ENCODE peak calls at places on chromosomes 3 and 15, in four cellular contexts. One of them, this sample, is unnamed.

GRCh38 chr3:123660900-123661299 is 76.0 kb upstream of the HACD2 start:
- DNase-seq in K562: no peak
- DNase-seq in SK-N-SH: peak; percentile 75
- DNase-seq in GM12878: no peak
- DNase-seq in this sample: no peak

GRCh38 chr3:170598091-170598502 is 12.2 kb upstream of the SLC7A14 start:
- DNase-seq in K562: no peak
- DNase-seq in GM12878: no peak
- DNase-seq in SK-N-SH: peak; percentile 26
- DNase-seq in this sample: peak; percentile 61

GRCh38 chr3:187227658-187228258 is 30.5 kb downstream of the RTP1 start:
- DNase-seq in K562: no peak
- DNase-seq in SK-N-SH: no peak
- DNase-seq in GM12878: no peak
- DNase-seq in this sample: no peak

GRCh38 chr3:110656394-110656793 is 415.2 kb upstream of the NECTIN3 start:
- DNase-seq in SK-N-SH: no peak
- DNase-seq in GM12878: no peak
- DNase-seq in K562: no peak
- DNase-seq in this sample: no peak

GRCh38 chr3:111676177-111677021 is 81.3 kb upstream of the ZBED2 start:
- DNase-seq in K562: no peak
- DNase-seq in SK-N-SH: no peak
- DNase-seq in GM12878: no peak
- DNase-seq in this sample: peak; percentile 82

GRCh38 chr15:65303687-65304392 is 637 bp upstream of the RNU5B-1 start:
- DNase-seq in K562: peak; percentile 56
- DNase-seq in SK-N-SH: peak; percentile 47
- DNase-seq in GM12878: no peak
- DNase-seq in this sample: peak; percentile 50

GRCh38 chr3:195064300-195064931 is 206.5 kb downstream of the XXYLT1 start:
- DNase-seq in K562: no peak
- DNase-seq in GM12878: no peak
- DNase-seq in SK-N-SH: no peak
- DNase-seq in this sample: peak; percentile 42

GRCh38 chr3:141878812-141879211 is 2.4 kb downstream of the ATP1B3 start:
- DNase-seq in GM12878: no peak
- DNase-seq in SK-N-SH: peak; percentile 34
- DNase-seq in K562: no peak
- DNase-seq in this sample: no peak

GRCh38 chr3:125310623-125311076 is 64.5 kb downstream of the ZNF148 start:
- DNase-seq in GM12878: peak; percentile 33
- DNase-seq in SK-N-SH: no peak
- DNase-seq in K562: peak; percentile 59
- DNase-seq in this sample: peak; percentile 5

GRCh38 chr15:80596521-80596976 is 98.6 kb upstream of the ABHD17C start:
- DNase-seq in SK-N-SH: no peak
- DNase-seq in GM12878: no peak
- DNase-seq in K562: no peak
- DNase-seq in this sample: peak; percentile 83

GRCh38 chr3:44111482-44111881 is 130.2 kb upstream of the TOPAZ1 start:
- DNase-seq in GM12878: no peak
- DNase-seq in SK-N-SH: no peak
- DNase-seq in K562: no peak
- DNase-seq in this sample: no peak

GRCh38 chr15:33059184-33059583 is 135.3 kb downstream of the FMN1 start:
- DNase-seq in SK-N-SH: no peak
- DNase-seq in K562: no peak
- DNase-seq in GM12878: no peak
- DNase-seq in this sample: no peak

GRCh38 chr3:12818773-12819172 is 22.3 kb downstream of the CAND2 start:
- DNase-seq in GM12878: no peak
- DNase-seq in K562: no peak
- DNase-seq in SK-N-SH: no peak
- DNase-seq in this sample: no peak

GRCh38 chr3:125055165-125055912 is 458 bp downstream of the HEG1 start:
- DNase-seq in K562: peak; percentile 2
- DNase-seq in SK-N-SH: peak; percentile 87
- DNase-seq in GM12878: no peak
- DNase-seq in this sample: no peak

GRCh38 chr15:42066764-42067415 is 27.5 kb downstream of the PLA2G4D start:
- DNase-seq in GM12878: no peak
- DNase-seq in SK-N-SH: no peak
- DNase-seq in K562: no peak
- DNase-seq in this sample: no peak

GRCh38 chr3:71787851-71788405 is 3.0 kb upstream of the PROK2 start:
- DNase-seq in K562: peak; percentile 34
- DNase-seq in SK-N-SH: no peak
- DNase-seq in GM12878: no peak
- DNase-seq in this sample: no peak

GRCh38 chr3:71784914-71785593 is at the start of gene PROK2:
- DNase-seq in GM12878: no peak
- DNase-seq in K562: no peak
- DNase-seq in SK-N-SH: peak; percentile 77
- DNase-seq in this sample: no peak

GRCh38 chr3:71786551-71786950 is 1.6 kb upstream of the PROK2 start:
- DNase-seq in GM12878: no peak
- DNase-seq in K562: no peak
- DNase-seq in SK-N-SH: no peak
- DNase-seq in this sample: no peak

GRCh38 chr3:71785594-71786472 is 885 bp upstream of the PROK2 start:
- DNase-seq in K562: no peak
- DNase-seq in GM12878: no peak
- DNase-seq in SK-N-SH: no peak
- DNase-seq in this sample: no peak

GRCh38 chr3:71784201-71784913 is 591 bp downstream of the PROK2 start:
- DNase-seq in SK-N-SH: no peak
- DNase-seq in GM12878: no peak
- DNase-seq in K562: no peak
- DNase-seq in this sample: no peak
- TF ChIP-seq NFIC in SK-N-SH: no peak
- TF ChIP-seq NFIC in GM12878: no peak
- TF ChIP-seq NFIC in K562: no peak
- TF ChIP-seq NFIC in this sample: no peak

GRCh38 chr15:68488966-68489365 is 57.0 kb upstream of the ITGA11 start:
- DNase-seq in SK-N-SH: no peak
- DNase-seq in GM12878: no peak
- DNase-seq in K562: no peak
- DNase-seq in this sample: no peak

GRCh38 chr15:68489426-68489825 is 57.5 kb upstream of the ITGA11 start:
- DNase-seq in GM12878: no peak
- DNase-seq in SK-N-SH: no peak
- DNase-seq in K562: no peak
- DNase-seq in this sample: no peak

GRCh38 chr15:68485721-68486360 is 53.9 kb upstream of the ITGA11 start:
- DNase-seq in K562: no peak
- DNase-seq in GM12878: no peak
- DNase-seq in SK-N-SH: no peak
- DNase-seq in this sample: no peak

GRCh38 chr15:68488290-68488689 is 56.3 kb upstream of the ITGA11 start:
- DNase-seq in K562: no peak
- DNase-seq in SK-N-SH: no peak
- DNase-seq in GM12878: no peak
- DNase-seq in this sample: no peak

DNA sequence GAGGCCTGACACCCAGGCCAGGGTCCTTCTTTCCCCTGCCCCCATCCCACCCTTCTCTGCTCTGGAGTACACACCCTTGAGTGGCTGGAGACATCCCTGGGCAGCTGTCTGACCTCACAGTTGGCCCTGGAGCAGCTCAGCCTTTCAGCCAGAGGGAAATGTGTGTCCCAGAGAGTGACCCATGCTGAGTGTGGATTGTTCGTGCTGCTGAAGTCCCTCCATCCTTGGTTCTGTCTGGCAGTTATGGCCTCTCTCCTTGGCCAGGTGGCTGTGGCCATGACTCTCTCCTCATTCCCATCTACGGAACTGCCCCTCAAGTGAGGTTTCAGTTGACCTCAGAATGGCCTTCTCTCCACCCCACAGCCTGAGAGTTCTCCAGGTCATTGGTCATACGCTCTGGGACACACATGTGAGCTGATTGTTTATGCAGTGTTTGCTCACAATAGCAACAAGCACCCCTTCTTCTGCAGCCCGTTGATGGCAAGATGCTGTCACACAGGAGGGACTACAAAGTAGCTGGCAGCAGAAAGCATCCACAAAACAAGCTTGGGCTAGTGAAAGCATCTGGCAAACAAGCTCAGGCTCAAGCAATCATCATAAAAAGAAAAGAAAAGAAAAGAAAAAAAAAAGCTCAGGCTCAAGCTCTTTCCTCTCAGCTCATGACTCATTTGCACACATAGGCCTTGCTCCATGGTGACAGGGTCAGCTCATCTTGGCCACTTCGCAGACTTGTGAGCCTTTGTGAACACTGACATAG is 55.3 kb upstream of the ITGA11 start:
- DNase-seq in GM12878: no peak
- DNase-seq in K562: no peak
- DNase-seq in SK-N-SH: no peak
- DNase-seq in this sample: no peak
- TF ChIP-seq NFIC in GM12878: no peak
- TF ChIP-seq NFIC in K562: no peak
- TF ChIP-seq NFIC in SK-N-SH: no peak
- TF ChIP-seq NFIC in this sample: no peak

GRCh38 chr3:57605683-57606082 is 8.5 kb upstream of the ARF4 start:
- DNase-seq in GM12878: no peak
- DNase-seq in SK-N-SH: no peak
- DNase-seq in K562: no peak
- DNase-seq in this sample: no peak

GRCh38 chr3:57600195-57600594 is 3.1 kb upstream of the ARF4 start:
- DNase-seq in SK-N-SH: no peak
- DNase-seq in GM12878: no peak
- DNase-seq in K562: no peak
- DNase-seq in this sample: no peak

GRCh38 chr3:57604971-57605370 is 7.8 kb upstream of the ARF4 start:
- DNase-seq in GM12878: no peak
- DNase-seq in SK-N-SH: no peak
- DNase-seq in K562: no peak
- DNase-seq in this sample: no peak
- TF ChIP-seq NFIC in GM12878: no peak
- TF ChIP-seq NFIC in SK-N-SH: no peak
- TF ChIP-seq NFIC in K562: no peak
- TF ChIP-seq NFIC in this sample: no peak

GRCh38 chr3:41424543-41425300 is 225.4 kb downstream of the CTNNB1 start:
- DNase-seq in K562: no peak
- DNase-seq in GM12878: no peak
- DNase-seq in SK-N-SH: no peak
- DNase-seq in this sample: no peak

GRCh38 chr3:41417574-41417973 is 218.3 kb downstream of the CTNNB1 start:
- DNase-seq in K562: no peak
- DNase-seq in GM12878: no peak
- DNase-seq in SK-N-SH: no peak
- DNase-seq in this sample: no peak

GRCh38 chr3:41419809-41420208 is 220.5 kb downstream of the CTNNB1 start:
- DNase-seq in GM12878: no peak
- DNase-seq in SK-N-SH: no peak
- DNase-seq in K562: no peak
- DNase-seq in this sample: no peak

GRCh38 chr3:41418961-41419691 is 219.8 kb downstream of the CTNNB1 start:
- DNase-seq in SK-N-SH: no peak
- DNase-seq in K562: peak; percentile 3
- DNase-seq in GM12878: no peak
- DNase-seq in this sample: peak; percentile 15
- TF ChIP-seq NFIC in SK-N-SH: no peak
- TF ChIP-seq NFIC in K562: no peak
- TF ChIP-seq NFIC in GM12878: no peak
- TF ChIP-seq NFIC in this sample: no peak

GRCh38 chr3:168431436-168431835 is 335.7 kb upstream of the GOLIM4 start:
- DNase-seq in SK-N-SH: no peak
- DNase-seq in GM12878: no peak
- DNase-seq in K562: no peak
- DNase-seq in this sample: no peak

GRCh38 chr3:168422843-168423242 is 327.1 kb upstream of the GOLIM4 start:
- DNase-seq in K562: no peak
- DNase-seq in GM12878: no peak
- DNase-seq in SK-N-SH: no peak
- DNase-seq in this sample: no peak

GRCh38 chr3:168424059-168424765 is 328.5 kb upstream of the GOLIM4 start:
- DNase-seq in SK-N-SH: no peak
- DNase-seq in K562: no peak
- DNase-seq in GM12878: no peak
- DNase-seq in this sample: no peak

GRCh38 chr3:168427830-168428471 is 332.2 kb upstream of the GOLIM4 start:
- DNase-seq in K562: no peak
- DNase-seq in GM12878: no peak
- DNase-seq in SK-N-SH: no peak
- DNase-seq in this sample: no peak

GRCh38 chr3:168426196-168426595 is 330.5 kb upstream of the GOLIM4 start:
- DNase-seq in K562: no peak
- DNase-seq in GM12878: no peak
- DNase-seq in SK-N-SH: no peak
- DNase-seq in this sample: no peak
- TF ChIP-seq NFIC in K562: no peak
- TF ChIP-seq NFIC in GM12878: no peak
- TF ChIP-seq NFIC in SK-N-SH: no peak
- TF ChIP-seq NFIC in this sample: no peak

DNA sequence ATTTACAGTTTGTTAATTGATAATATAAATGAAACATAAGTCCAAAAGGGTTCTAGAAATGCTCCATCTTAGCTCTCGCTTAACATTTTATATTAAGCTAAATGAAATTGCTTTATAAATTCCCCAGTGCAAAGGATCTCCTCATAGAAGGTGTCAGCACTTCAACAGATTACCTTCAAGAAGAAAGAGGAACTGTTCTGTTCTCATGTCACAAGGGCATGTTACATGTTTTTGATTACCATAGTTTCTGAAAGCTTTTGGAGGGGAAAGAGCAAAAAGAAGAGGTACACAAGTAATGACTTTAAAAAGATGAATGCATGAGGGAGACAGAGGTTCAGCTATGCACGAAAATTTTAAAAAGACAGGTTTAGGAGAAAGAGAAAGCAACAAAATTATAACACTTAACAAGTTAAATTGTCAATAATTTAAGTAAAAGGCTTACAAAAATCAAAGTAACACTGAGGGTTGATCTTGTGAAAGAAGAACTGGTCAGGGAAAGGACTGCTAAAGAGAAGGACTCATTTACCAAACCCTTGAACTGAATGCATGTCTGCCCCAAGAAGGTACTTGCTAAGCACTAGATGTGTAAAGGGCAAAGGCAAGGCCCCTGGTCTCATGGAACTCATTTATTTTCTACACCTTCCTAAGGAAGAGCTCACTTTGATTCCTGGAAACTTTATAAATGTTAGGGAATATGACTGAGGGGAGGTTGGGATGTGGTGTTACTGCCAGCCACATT is 45.1 kb downstream of the CCDC191 start:
- DNase-seq in GM12878: no peak
- DNase-seq in SK-N-SH: no peak
- DNase-seq in K562: no peak
- DNase-seq in this sample: no peak
- TF ChIP-seq NFIC in GM12878: no peak
- TF ChIP-seq NFIC in SK-N-SH: no peak
- TF ChIP-seq NFIC in K562: no peak
- TF ChIP-seq NFIC in this sample: no peak